ENCODE peak calls at places on chromosome 5, in nine cellular contexts. M, B, Z, P, Y, I, D, X and E are unnamed samples.

GRCh38 chr5:6602441-6602840 is 30.4 kb downstream of the NSUN2 start:
- DNase-seq in M (no peak), B (no peak), Z (no peak), P (no peak), Y (no peak), I (no peak), D (no peak), X (no peak), E (no peak)

GRCh38 chr5:167633114-167633513 is 658.3 kb upstream of the WWC1 start:
- DNase-seq in M (no peak), B (no peak), Z (no peak), P (no peak), Y (no peak), I (no peak), D (no peak), X (no peak), E (no peak)

GRCh38 chr5:80184235-80185023 is 71.4 kb downstream of the SERINC5 start:
- DNase-seq in M (peak; percentile 71), B (no peak), Z (no peak), P (no peak), Y (peak; percentile 87), I (no peak), D (no peak), X (no peak), E (no peak)

GRCh38 chr5:14298126-14298847 is 155.1 kb downstream of the TRIO start:
- DNase-seq in M (no peak), B (no peak), Z (no peak), P (no peak), Y (no peak), I (no peak), D (no peak), X (no peak), E (no peak)

GRCh38 chr5:22896155-22896554 is 43.0 kb upstream of the CDH12 start:
- DNase-seq in M (no peak), B (no peak), Z (no peak), P (no peak), Y (no peak), I (no peak), D (no peak), X (no peak), E (no peak)

GRCh38 chr5:98109561-98110006 is 663.9 kb upstream of the RGMB start:
- DNase-seq in M (no peak), B (peak; percentile 95), Z (no peak), P (no peak), Y (no peak), I (no peak), D (peak; percentile 85), X (no peak), E (no peak)

GRCh38 chr5:145919413-145919812 is 17.0 kb upstream of the SH3RF2 start:
- DNase-seq in M (no peak), B (no peak), Z (no peak), P (no peak), Y (no peak), I (no peak), D (no peak), X (no peak), E (no peak)

GRCh38 chr5:61964199-61964598 is 341.8 kb upstream of the KIF2A start:
- DNase-seq in M (no peak), B (peak; percentile 82), Z (no peak), P (no peak), Y (no peak), I (no peak), D (peak; percentile 41), X (no peak), E (no peak)

GRCh38 chr5:132677191-132677590 is 3.4 kb downstream of the IL4 start:
- DNase-seq in M (no peak), B (peak; percentile 92), Z (no peak), P (peak; percentile 91), Y (peak; percentile 66), I (peak; percentile 55), D (peak; percentile 96), X (peak; percentile 95), E (peak; percentile 63)

GRCh38 chr5:74325866-74326265 is 314.7 kb downstream of the ENC1 start:
- DNase-seq in M (no peak), B (peak; percentile 75), Z (no peak), P (no peak), Y (no peak), I (no peak), D (peak; percentile 16), X (no peak), E (no peak)

GRCh38 chr5:107389130-107389553 is 281.6 kb downstream of the EFNA5 start:
- DNase-seq in M (no peak), B (peak; percentile 85), Z (peak; percentile 80), P (no peak), Y (no peak), I (no peak), D (peak; percentile 66), X (no peak), E (peak; percentile 70)

GRCh38 chr5:74476197-74477081 is 164.1 kb downstream of the ENC1 start:
- DNase-seq in M (no peak), B (no peak), Z (no peak), P (no peak), Y (no peak), I (no peak), D (no peak), X (no peak), E (no peak)

GRCh38 chr5:15683332-15683731 is 183.4 kb downstream of the FBXL7 start:
- DNase-seq in M (no peak), B (no peak), Z (peak; percentile 50), P (no peak), Y (peak; percentile 16), I (peak; percentile 61), D (peak; percentile 29), X (no peak), E (peak; percentile 48)

DNA sequence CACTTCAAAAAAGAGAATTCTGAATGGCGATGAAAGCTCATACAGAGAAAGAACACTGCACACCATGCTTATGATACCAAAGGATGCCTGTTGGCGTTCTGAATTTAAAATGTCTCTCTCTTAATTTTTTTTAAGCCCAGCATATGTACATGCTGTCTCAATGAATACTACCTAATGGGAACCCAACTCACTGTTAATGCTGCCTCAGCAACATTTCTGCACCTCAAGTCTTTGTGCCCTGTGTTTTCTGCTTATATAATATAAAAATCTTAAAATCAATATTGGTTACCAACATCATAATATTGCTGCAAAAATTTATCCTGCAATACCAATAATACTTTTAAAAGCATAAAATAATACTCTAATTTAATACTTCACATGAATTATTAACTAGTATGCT is 44.1 kb upstream of the POU5F2 start:
- DNase-seq in M (no peak), B (no peak), Z (no peak), P (no peak), Y (no peak), I (no peak), D (no peak), X (no peak), E (no peak)
- H3K4me3 ChIP-seq in M (no peak overlapping the region), B (no peak overlapping the region), Z (no peak overlapping the region), P (no peak overlapping the region), Y (no peak overlapping the region), I (no peak overlapping the region), D (no peak overlapping the region), X (no peak overlapping the region), E (no peak overlapping the region)

GRCh38 chr5:79020861-79021561 is 35.9 kb upstream of the ARSB start:
- DNase-seq in M (peak; percentile 36), B (peak; percentile 85), Z (peak; percentile 78), P (peak; percentile 66), Y (peak; percentile 60), I (peak; percentile 67), D (peak; percentile 65), X (peak; percentile 75), E (peak; percentile 41)
- H3K4me3 ChIP-seq in M (peak overlapping the region; percentile 10), B (peak overlapping the region; percentile 11), Z (no peak overlapping the region), P (peak overlapping the region; percentile 34), Y (no peak overlapping the region), I (peak overlapping the region; percentile 26), D (peak overlapping the region; percentile 55), X (no peak overlapping the region), E (no peak overlapping the region)

GRCh38 chr5:139696894-139697658 is 48.9 kb downstream of the CXXC5 start:
- DNase-seq in M (peak; percentile 91), B (peak; percentile 91), Z (peak; percentile 78), P (peak; percentile 92), Y (peak; percentile 83), I (peak; percentile 77), D (peak; percentile 97), X (peak; percentile 89), E (peak; percentile 89)
- H3K4me3 ChIP-seq in M (peak overlapping the region; percentile 34), B (peak overlapping the region; percentile 21), Z (peak overlapping the region; percentile 28), P (peak overlapping the region; percentile 1), Y (peak overlapping the region; percentile 53), I (peak overlapping the region; percentile 49), D (peak overlapping the region; percentile 57), X (peak overlapping the region; percentile 62), E (peak overlapping the region; percentile 61)

GRCh38 chr5:32777222-32777621 is 66.1 kb downstream of the NPR3 start:
- DNase-seq in M (no peak), B (no peak), Z (no peak), P (no peak), Y (no peak), I (no peak), D (no peak), X (no peak), E (no peak)
- H3K4me3 ChIP-seq in M (no peak overlapping the region), B (no peak overlapping the region), Z (no peak overlapping the region), P (no peak overlapping the region), Y (no peak overlapping the region), I (no peak overlapping the region), D (no peak overlapping the region), X (no peak overlapping the region), E (no peak overlapping the region)

GRCh38 chr5:470961-471749 is 28.2 kb downstream of the EXOC3 start:
- DNase-seq in M (no peak), B (no peak), Z (no peak), P (peak; percentile 45), Y (no peak), I (peak; percentile 8), D (peak; percentile 6), X (no peak), E (no peak)
- H3K4me3 ChIP-seq in M (no peak overlapping the region), B (no peak overlapping the region), Z (peak overlapping the region; percentile 69), P (no peak overlapping the region), Y (peak overlapping the region; percentile 98), I (no peak overlapping the region), D (peak overlapping the region; percentile 86), X (no peak overlapping the region), E (no peak overlapping the region)

DNA sequence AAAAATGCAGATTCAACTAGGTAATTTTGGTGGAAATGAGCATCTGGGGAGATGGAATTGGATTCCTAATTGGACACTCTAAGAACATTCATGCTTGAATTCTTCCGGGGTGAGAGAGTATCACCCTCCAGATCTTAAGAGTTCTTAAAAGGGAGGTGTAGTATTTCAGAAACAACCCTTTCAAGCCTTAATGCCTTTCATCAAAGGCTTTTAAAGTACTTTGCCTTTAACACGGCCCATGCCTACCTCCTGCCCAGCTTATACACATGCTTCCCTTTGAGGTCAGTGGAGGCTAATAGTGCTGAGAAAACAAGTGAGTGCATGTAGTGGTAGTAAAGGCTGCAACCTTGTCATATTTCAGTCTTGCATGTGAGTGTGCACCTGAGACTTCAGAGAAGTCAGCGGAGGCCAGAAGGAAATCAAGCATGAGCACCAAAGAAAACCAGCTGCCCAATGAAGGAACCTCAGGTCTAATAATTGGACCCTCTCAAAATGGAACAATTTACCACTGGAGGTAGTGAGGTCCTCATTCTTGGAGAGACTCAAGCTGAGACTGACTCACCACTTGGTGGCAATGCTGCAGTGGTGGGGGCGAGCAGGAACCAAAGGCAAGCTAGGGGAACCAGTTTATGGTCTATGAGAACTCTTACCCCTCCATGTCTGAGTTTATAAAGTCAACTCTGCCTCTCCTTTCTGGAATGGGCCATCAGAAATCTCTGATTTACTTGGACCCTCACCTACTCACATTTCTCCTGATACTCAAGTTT is 98.4 kb upstream of the GDNF start:
- DNase-seq in M (no peak), B (no peak), Z (no peak), P (no peak), Y (no peak), I (no peak), D (no peak), X (no peak), E (no peak)
- H3K4me3 ChIP-seq in M (no peak overlapping the region), B (no peak overlapping the region), Z (no peak overlapping the region), P (no peak overlapping the region), Y (no peak overlapping the region), I (no peak overlapping the region), D (no peak overlapping the region), X (no peak overlapping the region), E (no peak overlapping the region)